ENCODE peak calls at places on chromosomes 6 and 20, in six cellular contexts. B is heart right ventricle, Z is fibroblast of lung, G is K562, P is left ventricle myocardium inferior, M is epithelial cell of esophagus. N is an unnamed sample.

GRCh38 chr6:68651018-68651985 is 16.2 kb downstream of the ADGRB3 start:
- DNase-seq in B (no peak), Z (peak; percentile 95), G (no peak), P (no peak), M (no peak), N (no peak)

GRCh38 chr20:46901638-46902037 is 7.0 kb downstream of the EYA2 start:
- DNase-seq in B (no peak), Z (no peak), G (no peak), P (no peak), M (peak; percentile 88), N (no peak)

GRCh38 chr6:54717849-54718455 is 128.6 kb upstream of the FAM83B start:
- DNase-seq in B (peak; percentile 52), Z (peak; percentile 50), G (peak; percentile 57), P (no peak), M (peak; percentile 93), N (peak; percentile 58)

GRCh38 chr20:1377984-1378742 is 14.7 kb downstream of the FKBP1A start:
- DNase-seq in B (no peak), Z (no peak), G (no peak), P (no peak), M (peak; percentile 83), N (no peak)

GRCh38 chr6:128422200-128422599 is 98.2 kb downstream of the PTPRK start:
- DNase-seq in B (no peak), Z (no peak), G (no peak), P (no peak), M (no peak), N (no peak)

GRCh38 chr6:113564401-113565161 is 292.6 kb upstream of the MARCKS start:
- DNase-seq in B (peak; percentile 93), Z (peak; percentile 94), G (no peak), P (peak; percentile 86), M (peak; percentile 21), N (peak; percentile 90)

GRCh38 chr6:166056637-166057036 is 111.0 kb downstream of the TBXT start:
- DNase-seq in B (peak; percentile 60), Z (peak; percentile 18), G (no peak), P (peak; percentile 68), M (no peak), N (no peak)

GRCh38 chr20:18524646-18525045 is 16.9 kb downstream of the SEC23B start:
- DNase-seq in B (no peak), Z (peak; percentile 65), G (no peak), P (no peak), M (peak; percentile 81), N (no peak)

GRCh38 chr20:24376523-24377085 is 92.8 kb upstream of the SYNDIG1 start:
- DNase-seq in B (no peak), Z (peak; percentile 91), G (no peak), P (no peak), M (peak; percentile 48), N (no peak)

GRCh38 chr6:21732731-21733130 is 139.2 kb downstream of the SOX4 start:
- DNase-seq in B (no peak), Z (no peak), G (no peak), P (no peak), M (no peak), N (no peak)

GRCh38 chr6:110756817-110757216 is 58.5 kb downstream of the CDK19 start:
- DNase-seq in B (no peak), Z (no peak), G (no peak), P (no peak), M (no peak), N (no peak)

GRCh38 chr6:143556529-143556928 is 45.0 kb upstream of the FUCA2 start:
- DNase-seq in B (no peak), Z (peak; percentile 59), G (no peak), P (no peak), M (no peak), N (no peak)

GRCh38 chr6:165439928-165440554 is 130.6 kb upstream of the C6orf118 start:
- DNase-seq in B (no peak), Z (peak; percentile 75), G (no peak), P (no peak), M (peak; percentile 76), N (no peak)

GRCh38 chr6:33492093-33492492 is 37.7 kb downstream of the ZBTB9 start:
- DNase-seq in B (no peak), Z (no peak), G (peak; percentile 25), P (no peak), M (no peak), N (no peak)
- TF ChIP-seq CTCF in B (no peak), Z (peak; percentile 6), G (peak; percentile 47), P (no peak), M (no peak), N (peak; percentile 35)

GRCh38 chr6:10417681-10418104 is 2.8 kb upstream of the TFAP2A start:
- DNase-seq in B (no peak), Z (no peak), G (no peak), P (no peak), M (no peak), N (no peak)
- H3K4me3 ChIP-seq in B (no peak overlapping the region), Z (no peak overlapping the region), G (no peak overlapping the region), P (no peak overlapping the region), M (peak overlapping the region; percentile 63), N (no peak overlapping the region)

DNA sequence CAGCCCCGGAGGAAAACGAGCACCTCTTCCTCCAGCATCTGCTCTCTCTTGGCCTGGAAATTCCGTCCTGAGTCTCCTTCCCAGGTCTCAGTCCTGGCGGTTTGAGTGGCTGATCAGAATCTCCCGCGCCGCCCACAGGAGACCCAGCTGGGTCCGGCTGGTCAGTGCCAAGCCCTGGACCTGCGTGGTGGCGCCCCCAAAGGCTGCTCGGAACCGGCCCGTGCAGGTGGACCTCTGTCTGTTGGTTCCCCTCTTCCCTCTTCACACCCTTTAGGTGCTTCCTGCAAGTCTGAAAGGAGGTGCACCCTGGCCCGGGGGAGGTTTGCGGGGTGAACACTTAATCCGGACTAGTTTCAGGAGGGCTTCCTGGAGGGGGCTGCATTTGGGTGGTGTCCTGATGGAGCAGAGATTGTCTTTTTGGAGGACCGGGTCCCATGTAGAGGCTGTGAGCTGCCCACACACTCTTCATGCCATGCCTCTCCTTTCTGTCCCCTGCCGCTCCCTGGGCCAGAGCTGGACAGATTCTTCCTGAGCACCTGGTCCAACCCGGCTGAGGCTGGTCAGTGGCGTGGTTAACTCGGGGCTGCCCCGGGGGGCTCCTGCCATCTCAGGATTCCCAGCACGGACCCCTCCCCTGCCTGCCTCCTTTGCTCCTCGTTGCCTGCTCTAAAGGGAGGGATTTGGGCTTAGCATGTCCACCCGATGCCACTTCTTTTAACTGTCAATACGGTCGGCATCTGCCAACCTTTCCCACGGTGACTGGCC is 16.5 kb upstream of the BHLHE23 start:
- DNase-seq in B (no peak), Z (no peak), G (no peak), P (peak; percentile 12), M (no peak), N (peak; percentile 9)
- TF ChIP-seq CTCF in B (no peak), Z (no peak), G (no peak), P (no peak), M (no peak), N (no peak)

GRCh38 chr6:133241088-133241900 is at the start of gene EYA4:
- DNase-seq in B (peak; percentile 27), Z (peak; percentile 81), G (no peak), P (peak; percentile 44), M (peak; percentile 27), N (peak; percentile 86)
- H3K4me3 ChIP-seq in B (peak within 1 kb of the TSS; percentile 64), Z (peak within 1 kb of the TSS; percentile 71), G (no peak within 1 kb of the TSS), P (peak within 1 kb of the TSS; percentile 76), M (peak within 1 kb of the TSS; percentile 44), N (peak within 1 kb of the TSS; percentile 93)

GRCh38 chr6:161154796-161155335 is 119.0 kb downstream of the AGPAT4 start:
- DNase-seq in B (no peak), Z (no peak), G (no peak), P (no peak), M (no peak), N (no peak)

GRCh38 chr6:161151660-161152526 is 122.0 kb downstream of the AGPAT4 start:
- DNase-seq in B (no peak), Z (no peak), G (no peak), P (no peak), M (no peak), N (no peak)

GRCh38 chr6:161152527-161152862 is 121.4 kb downstream of the AGPAT4 start:
- DNase-seq in B (no peak), Z (no peak), G (no peak), P (no peak), M (no peak), N (no peak)

GRCh38 chr6:161153725-161154124 is 120.1 kb downstream of the AGPAT4 start:
- DNase-seq in B (no peak), Z (no peak), G (no peak), P (no peak), M (no peak), N (no peak)

DNA sequence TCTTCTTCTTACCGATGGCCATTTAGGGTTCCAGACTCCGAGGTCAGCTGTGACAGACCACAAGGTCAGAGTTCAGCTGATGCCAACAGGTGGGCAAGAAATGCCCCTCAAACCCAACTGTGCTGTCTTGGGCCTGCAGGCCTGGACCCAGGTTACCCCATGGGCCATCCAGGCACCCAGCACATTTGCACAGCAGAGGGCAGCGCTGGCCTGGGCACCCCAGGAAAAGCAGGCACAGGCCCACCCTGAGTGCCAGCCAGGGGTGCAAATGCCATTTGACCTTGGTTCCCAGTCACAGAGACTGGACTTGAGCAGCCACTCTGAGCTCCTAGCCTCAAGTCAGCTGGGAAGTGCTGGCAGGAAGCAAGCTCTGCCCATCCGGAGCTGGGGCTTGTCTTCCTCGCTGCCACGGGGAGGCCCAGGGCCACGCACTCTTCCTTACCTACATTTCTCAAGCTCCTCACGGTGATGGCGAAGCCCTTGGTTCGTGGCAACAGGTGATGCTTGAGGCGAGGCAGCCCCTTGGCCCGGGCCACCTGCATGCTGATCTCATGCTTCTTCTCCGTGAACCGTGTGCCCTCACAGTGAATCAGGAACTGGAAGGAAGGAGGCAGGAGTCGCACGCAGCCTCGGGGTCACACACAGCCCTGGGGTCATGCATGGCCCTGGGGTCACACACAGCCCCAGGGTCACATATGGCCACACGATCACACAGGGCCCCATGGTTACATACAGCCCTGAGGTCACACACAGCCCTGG is 120.8 kb downstream of the AGPAT4 start:
- DNase-seq in B (no peak), Z (peak; percentile 22), G (no peak), P (no peak), M (no peak), N (no peak)
- TF ChIP-seq CTCF in B (peak; percentile 49), Z (peak; percentile 62), G (peak; percentile 67), P (peak; percentile 50), M (peak; percentile 62), N (peak; percentile 45)

DNA sequence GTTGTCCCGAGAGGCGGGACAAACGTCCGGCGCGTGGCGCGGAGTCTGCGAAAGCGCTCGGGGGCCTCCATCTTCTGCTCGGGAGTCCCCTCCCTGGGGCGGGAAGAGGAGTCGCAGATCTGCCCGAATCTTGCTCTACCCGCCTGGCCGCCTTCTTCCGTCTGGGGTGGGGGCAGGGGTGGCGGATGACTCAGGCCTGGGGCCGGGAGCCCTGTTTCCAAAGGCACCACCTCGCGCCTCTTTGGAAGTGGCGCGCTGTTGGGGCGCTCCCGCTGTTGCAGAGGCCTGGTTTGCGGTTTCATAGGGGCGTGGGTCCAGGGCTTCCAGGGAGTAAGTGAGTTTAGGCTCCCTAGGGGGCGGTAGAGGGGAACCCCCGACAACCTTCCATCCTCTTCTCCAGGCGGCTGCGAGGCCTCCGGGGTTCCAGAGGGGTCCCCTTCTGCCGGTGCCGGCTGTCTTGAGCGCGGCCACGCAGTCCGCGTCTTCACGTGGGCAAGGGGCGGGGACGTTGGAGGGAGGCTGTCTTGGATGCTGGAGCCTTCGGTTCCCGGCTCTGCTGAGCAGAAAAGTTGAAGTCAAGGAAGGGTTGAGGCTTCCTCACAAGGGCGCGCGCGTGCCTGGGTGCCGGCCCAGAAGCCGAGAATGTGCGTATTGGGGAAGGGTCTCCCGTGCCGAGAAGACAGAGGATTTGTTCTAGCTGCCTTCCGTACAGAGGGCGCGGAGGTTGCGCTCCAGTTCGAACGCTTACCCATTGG is 2.6 kb upstream of the TFAP2C start:
- DNase-seq in B (no peak), Z (no peak), G (peak; percentile 60), P (no peak), M (peak; percentile 71), N (peak; percentile 36)
- H3K4me3 ChIP-seq in B (no peak overlapping the region), Z (no peak overlapping the region), G (no peak overlapping the region), P (peak overlapping the region; percentile 11), M (no peak overlapping the region), N (no peak overlapping the region)

N was measured in BE2C.